ENCODE peak calls at places on chromosome 1, in four cellular contexts. T, A, Q and U are unnamed samples.

GRCh38 chr1:54809496-54810074 is 8.5 kb upstream of the TTC22 start:
- DNase-seq in T (peak), A (no peak), Q (no peak), U (no peak)

GRCh38 chr1:183293243-183293642 is 107.2 kb downstream of the LAMC2 start:
- DNase-seq in T (no peak), A (no peak), Q (no peak), U (no peak)

GRCh38 chr1:156246762-156247459 is 945 bp downstream of the PAQR6 start:
- DNase-seq in T (no peak), A (no peak), Q (no peak), U (no peak)

GRCh38 chr1:104923075-104923474 is 1173.4 kb downstream of the AMY1C start:
- DNase-seq in T (no peak), A (no peak), Q (no peak), U (no peak)

GRCh38 chr1:176178316-176178715 is 28.8 kb downstream of the COP1 start:
- DNase-seq in T (no peak), A (no peak), Q (no peak), U (no peak)

GRCh38 chr1:21184266-21184665 is 7.6 kb upstream of the EIF4G3 start:
- DNase-seq in T (no peak), A (no peak), Q (peak), U (no peak)

GRCh38 chr1:239719642-239720258 is 333.4 kb downstream of the CHRM3 start:
- DNase-seq in T (no peak), A (no peak), Q (no peak), U (no peak)

GRCh38 chr1:58317694-58318093 is 228.8 kb downstream of the OMA1 start:
- DNase-seq in T (no peak), A (no peak), Q (no peak), U (no peak)

GRCh38 chr1:154842635-154843034 is 27.4 kb downstream of the KCNN3 start:
- DNase-seq in T (no peak), A (no peak), Q (no peak), U (no peak)

GRCh38 chr1:247172956-247173355 is 1.1 kb upstream of the ZNF124 start:
- DNase-seq in T (no peak), A (no peak), Q (no peak), U (no peak)

GRCh38 chr1:196651637-196652215 is at the start of gene CFH:
- DNase-seq in T (peak), A (no peak), Q (no peak), U (no peak)

GRCh38 chr1:84386716-84387479 is 11.4 kb upstream of the DNASE2B start:
- DNase-seq in T (peak), A (no peak), Q (no peak), U (no peak)

GRCh38 chr1:227362039-227362438 is 43.7 kb upstream of the CDC42BPA start:
- DNase-seq in T (no peak), A (no peak), Q (no peak), U (no peak)

GRCh38 chr1:93519196-93519825 is 71.4 kb downstream of the FNBP1L start:
- DNase-seq in T (peak), A (no peak), Q (no peak), U (no peak)

GRCh38 chr1:207251066-207251465 is 70.4 kb upstream of the CD55 start:
- DNase-seq in T (peak), A (no peak), Q (no peak), U (no peak)

GRCh38 chr1:21139601-21140000 is 37.1 kb downstream of the EIF4G3 start:
- DNase-seq in T (no peak), A (no peak), Q (no peak), U (no peak)